ENCODE peak calls at places on chromosomes 7 and 10, in eight cellular contexts. L, W, P, M, H, O, R and T are unnamed samples. For H3K4me1, the result is how much of the 10 kb centered on the place peaks cover.

GRCh38 chr7:2460188-2460587 is 16.0 kb downstream of the GRIFIN start:
- DNase-seq in P (no peak), L (no peak), O (no peak), W (no peak), H (no peak), M (no peak), R (no peak), T (no peak)

GRCh38 chr10:27742195-27742925 is 3.3 kb downstream of the MKX start:
- DNase-seq in W (peak), P (peak), O (peak), R (peak), H (peak), L (no peak), M (peak), T (peak)

GRCh38 chr7:93890464-93891068 is at the start of gene TFPI2:
- DNase-seq in P (peak), R (no peak), L (peak), H (no peak), M (no peak), W (peak), O (no peak), T (peak)

GRCh38 chr10:37476285-37476684 is 350.9 kb downstream of the ANKRD30A start:
- DNase-seq in M (no peak), L (no peak), H (no peak), O (no peak), W (no peak), R (no peak), P (no peak), T (no peak)

GRCh38 chr7:81710751-81711150 is 59.1 kb downstream of the HGF start:
- DNase-seq in P (no peak), R (no peak), O (no peak), H (no peak), M (no peak), L (no peak), W (no peak), T (no peak)

GRCh38 chr7:134016223-134016941 is 110.8 kb upstream of the LRGUK start:
- DNase-seq in H (no peak), W (peak), L (peak), R (peak), M (no peak), P (peak), O (no peak), T (no peak)

GRCh38 chr10:71272122-71272771 is 46.8 kb upstream of the SLC29A3 start:
- DNase-seq in R (no peak), W (no peak), P (no peak), H (no peak), O (no peak), M (no peak), L (no peak), T (no peak)

GRCh38 chr10:110203500-110204455 is 3.6 kb upstream of the MXI1 start:
- DNase-seq in R (no peak), H (no peak), P (no peak), M (peak), L (no peak), W (no peak), O (no peak), T (no peak)

GRCh38 chr7:2639151-2639993 is 7.6 kb downstream of the TTYH3 start:
- DNase-seq in L (no peak), O (no peak), M (no peak), H (no peak), P (no peak), R (no peak), W (no peak), T (no peak)

GRCh38 chr10:12852732-12853131 is 148.8 kb downstream of the CCDC3 start:
- DNase-seq in W (no peak), P (no peak), O (no peak), L (no peak), R (no peak), H (no peak), M (no peak), T (no peak)

GRCh38 chr7:148914208-148914777 is 30.2 kb upstream of the EZH2 start:
- DNase-seq in O (no peak), L (no peak), H (no peak), M (no peak), P (peak), W (no peak), R (peak), T (no peak)

GRCh38 chr10:25768167-25768566 is 165.9 kb upstream of the MYO3A start:
- DNase-seq in L (no peak), O (no peak), M (no peak), R (no peak), P (no peak), W (no peak), H (no peak), T (no peak)

GRCh38 chr7:94655884-94656657 is at the start of gene SGCE:
- DNase-seq in R (peak), L (peak), W (peak), P (peak), M (peak), H (peak), O (peak), T (peak)

GRCh38 chr10:72308320-72308987 is 34.7 kb downstream of the DDIT4 start:
- DNase-seq in M (peak), P (no peak), H (no peak), L (no peak), R (peak), O (no peak), W (no peak), T (no peak)

GRCh38 chr10:26448706-26449435 is 10.7 kb downstream of the APBB1IP start:
- DNase-seq in M (no peak), L (no peak), P (no peak), R (no peak), H (peak), O (peak), W (no peak), T (no peak)

GRCh38 chr7:149422914-149423285 is 38.0 kb downstream of the ZNF777 start:
- DNase-seq in R (no peak), M (peak), W (no peak), H (peak), O (no peak), L (no peak), P (no peak), T (no peak)

GRCh38 chr10:122465401-122465800 is 4.0 kb downstream of the HTRA1 start:
- DNase-seq in L (no peak), O (no peak), W (no peak), P (no peak), R (no peak), M (no peak), H (no peak), T (no peak)

GRCh38 chr7:139115104-139115503 is 5.6 kb upstream of the ZC3HAV1 start:
- DNase-seq in H (no peak), L (no peak), O (no peak), R (no peak), P (no peak), W (no peak), M (no peak), T (no peak)

GRCh38 chr7:78634073-78634472 is 819.4 kb downstream of the MAGI2 start:
- DNase-seq in R (no peak), W (no peak), P (no peak), L (no peak), H (no peak), M (no peak), O (no peak), T (no peak)

GRCh38 chr7:66800591-66800990 is 60.1 kb downstream of the RABGEF1 start:
- DNase-seq in L (no peak), R (no peak), H (no peak), O (no peak), W (no peak), P (no peak), M (no peak), T (no peak)

GRCh38 chr10:32982293-32982709 is 24.3 kb upstream of the ITGB1 start:
- DNase-seq in L (no peak), P (no peak), M (no peak), O (no peak), R (no peak), W (no peak), H (no peak), T (no peak)

GRCh38 chr10:69792361-69792760 is 9.3 kb upstream of the COL13A1 start:
- DNase-seq in W (no peak), H (no peak), L (no peak), O (no peak), P (no peak), M (no peak), R (no peak), T (no peak)

GRCh38 chr7:73622909-73623797 is 1.2 kb downstream of the MLXIPL start:
- DNase-seq in M (peak), R (no peak), L (no peak), W (peak), O (no peak), H (no peak), P (no peak), T (peak)

GRCh38 chr10:51523440-51523839 is 176.0 kb downstream of the CSTF2T start:
- DNase-seq in L (no peak), H (no peak), R (no peak), M (no peak), W (no peak), P (no peak), O (no peak), T (no peak)

GRCh38 chr7:26457702-26458327 is 166.2 kb downstream of the SNX10 start:
- DNase-seq in W (no peak), P (no peak), R (no peak), H (no peak), M (no peak), O (no peak), L (no peak), T (no peak)

GRCh38 chr10:33950216-33950615 is 615.7 kb upstream of the NRP1 start:
- DNase-seq in H (no peak), L (peak), P (no peak), W (no peak), R (no peak), M (no peak), O (no peak), T (no peak)

GRCh38 chr10:80493482-80494021 is 39.4 kb downstream of the TSPAN14 start:
- DNase-seq in H (no peak), M (no peak), P (no peak), O (no peak), R (no peak), L (no peak), W (no peak), T (no peak)

GRCh38 chr7:40027545-40027944 is 77.5 kb downstream of the CDK13 start:
- DNase-seq in M (no peak), P (no peak), H (no peak), W (no peak), O (no peak), L (no peak), R (no peak), T (no peak)

GRCh38 chr7:14902589-14902963 is at the start of gene DGKB:
- DNase-seq in H (peak), W (peak), O (no peak), R (no peak), L (no peak), P (no peak), M (no peak), T (peak)

GRCh38 chr10:131850490-131850880 is 50.3 kb upstream of the PPP2R2D start:
- DNase-seq in O (no peak), M (no peak), L (no peak), R (no peak), W (no peak), P (no peak), H (no peak), T (no peak)

GRCh38 chr7:131164025-131164899 is 163.4 kb upstream of the MKLN1 start:
- DNase-seq in M (no peak), L (no peak), P (peak), W (no peak), R (peak), H (no peak), O (no peak), T (no peak)

GRCh38 chr7:94697671-94697994 is 41.7 kb upstream of the SGCE start:
- DNase-seq in R (no peak), P (no peak), M (no peak), O (no peak), L (no peak), H (no peak), W (no peak), T (no peak)

GRCh38 chr7:80876894-80877414 is 41.9 kb downstream of the SEMA3C start:
- DNase-seq in R (peak), L (no peak), P (no peak), O (no peak), W (no peak), H (no peak), M (no peak), T (no peak)

GRCh38 chr7:158517072-158517471 is 70.6 kb downstream of the PTPRN2 start:
- DNase-seq in R (no peak), W (no peak), M (peak), P (no peak), H (no peak), O (no peak), L (no peak), T (no peak)

GRCh38 chr7:77244222-77244934 is 44.8 kb upstream of the FGL2 start:
- DNase-seq in O (no peak), P (no peak), M (no peak), L (no peak), W (no peak), H (no peak), R (no peak), T (no peak)

GRCh38 chr10:70616761-70617160 is 14.2 kb upstream of the PRF1 start:
- DNase-seq in H (peak), W (no peak), M (no peak), L (no peak), R (no peak), P (no peak), O (no peak), T (no peak)

GRCh38 chr7:82234457-82235049 is 209.0 kb downstream of the CACNA2D1 start:
- DNase-seq in H (no peak), L (peak), M (no peak), P (peak), R (peak), O (no peak), W (peak), T (no peak)

GRCh38 chr10:12981570-12981969 is 19.9 kb downstream of the CCDC3 start:
- DNase-seq in L (no peak), M (no peak), R (peak), O (no peak), H (no peak), W (no peak), P (no peak), T (no peak)

GRCh38 chr10:56469482-56469881 is 108.4 kb upstream of the ZWINT start:
- DNase-seq in M (no peak), P (no peak), H (no peak), L (no peak), R (no peak), W (no peak), O (no peak), T (no peak)

GRCh38 chr10:92517034-92517655 is 56.7 kb downstream of the IDE start:
- DNase-seq in M (no peak), R (peak), L (peak), P (peak), O (peak), H (peak), W (peak), T (no peak)

DNA sequence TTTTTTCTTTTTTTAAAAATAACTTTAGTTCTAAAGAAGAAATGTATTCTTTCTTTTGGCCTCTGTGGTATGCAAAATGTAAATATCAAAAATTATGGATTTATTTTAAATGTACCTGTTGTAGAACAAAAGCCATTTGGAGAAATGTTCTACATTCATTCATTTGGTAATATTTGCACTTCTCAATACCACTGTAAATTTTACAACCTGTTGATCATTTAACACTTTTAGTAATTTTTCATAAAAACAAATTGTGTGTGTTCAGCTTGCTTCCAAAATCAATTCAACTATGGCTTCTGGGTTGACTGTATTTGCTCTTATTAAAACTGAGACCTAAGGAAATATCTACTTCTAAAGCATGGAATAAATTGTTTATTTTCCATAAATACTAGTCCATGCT is 2.3 kb upstream of the IGF2BP3 start:
- DNase-seq in P (no peak), M (no peak), W (no peak), O (no peak), H (no peak), R (no peak), L (no peak), T (no peak)
- H3K4me1 ChIP-seq in P (under half), M (half or more), W (under half), O (half or more), H (under half), R (under half), L (under half), T (under half)

GRCh38 chr7:142802301-142802700 is 31.5 kb downstream of the PRSS2 start:
- DNase-seq in R (no peak), O (no peak), W (no peak), M (no peak), P (no peak), L (no peak), H (no peak), T (no peak)

GRCh38 chr7:142804715-142805114 is 33.9 kb downstream of the PRSS2 start:
- DNase-seq in R (no peak), P (no peak), W (no peak), M (no peak), O (peak), H (peak), L (no peak), T (no peak)

GRCh38 chr7:142805350-142806020 is 34.7 kb downstream of the PRSS2 start:
- DNase-seq in H (no peak), L (no peak), O (no peak), W (no peak), R (no peak), P (no peak), M (no peak), T (no peak)

GRCh38 chr7:142806021-142806353 is 35.2 kb downstream of the PRSS2 start:
- DNase-seq in P (no peak), R (no peak), M (no peak), W (no peak), O (no peak), L (no peak), H (no peak), T (no peak)

DNA sequence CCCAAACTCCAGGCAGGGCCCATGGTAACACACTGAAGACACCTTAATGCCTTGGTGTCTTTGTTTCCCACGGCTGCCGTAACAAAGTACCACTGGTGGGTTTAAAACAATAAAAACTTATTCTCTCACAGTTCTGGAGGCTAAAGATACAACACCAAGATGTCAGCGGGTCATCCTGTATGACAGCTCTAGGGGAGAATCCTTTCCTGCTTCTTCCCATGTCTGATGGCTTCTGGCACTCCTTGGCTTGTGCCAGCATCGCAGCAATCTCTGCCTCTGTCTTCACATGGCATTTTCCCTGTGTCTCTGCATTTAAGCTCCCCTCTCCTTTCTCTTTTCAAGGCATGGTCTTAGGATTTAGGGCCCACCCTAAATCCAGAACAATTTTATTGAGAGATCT is 33.1 kb downstream of the PRSS2 start:
- DNase-seq in R (no peak), L (no peak), P (no peak), O (no peak), M (no peak), H (no peak), W (no peak), T (no peak)
- H3K4me1 ChIP-seq in R (under half), L (under half), P (under half), O (half or more), M (under half), H (half or more), W (under half), T (under half)

DNA sequence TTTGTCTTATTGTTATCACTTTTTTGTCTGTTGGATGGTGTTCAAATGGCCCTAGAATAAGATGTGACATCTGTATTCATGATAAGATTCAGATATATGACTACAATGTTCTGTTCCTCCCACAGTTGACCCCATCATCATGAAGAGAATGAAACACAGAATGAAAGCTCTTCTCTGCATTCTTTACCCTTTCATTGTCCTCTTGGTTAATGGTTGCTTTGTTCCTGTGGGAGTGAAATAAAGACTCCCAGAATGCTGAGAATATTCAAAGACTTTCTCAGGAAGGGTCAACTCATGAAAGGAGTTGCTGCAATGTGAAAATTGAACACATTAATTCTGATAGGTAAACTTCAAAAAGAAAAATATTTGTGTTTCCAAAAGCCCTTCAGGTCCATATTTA is 1015.8 kb downstream of the SORCS3 start:
- DNase-seq in R (no peak), P (no peak), M (no peak), O (no peak), H (no peak), L (peak), W (peak), T (no peak)
- H3K4me1 ChIP-seq in R (under half), P (under half), M (under half), O (under half), H (under half), L (under half), W (under half), T (under half)

GRCh38 chr10:77416327-77417135 is 221.1 kb downstream of the KCNMA1 start:
- DNase-seq in L (no peak), O (no peak), R (no peak), M (no peak), H (no peak), P (peak), W (no peak), T (peak)
- H3K4me1 ChIP-seq in L (under half), O (under half), R (under half), M (under half), H (under half), P (under half), W (under half), T (under half)

GRCh38 chr7:30920584-30921539 is 9.2 kb downstream of the AQP1 start:
- DNase-seq in H (no peak), W (no peak), P (no peak), M (peak), R (no peak), L (no peak), O (peak), T (peak)
- H3K4me1 ChIP-seq in H (under half), W (under half), P (under half), M (under half), R (under half), L (under half), O (under half), T (under half)

GRCh38 chr7:99131290-99131689 is 12.6 kb downstream of the SMURF1 start:
- DNase-seq in W (no peak), H (no peak), M (no peak), R (no peak), P (no peak), O (no peak), L (no peak), T (no peak)
- H3K4me1 ChIP-seq in W (under half), H (under half), M (under half), R (under half), P (half or more), O (under half), L (under half), T (under half)